ENCODE peak calls at places on chromosomes 5 and 9, in eight cellular contexts. One of them, this sample, is unnamed. For H3K36me3, the result is how much of the 10 kb centered on the place peaks cover.

GRCh38 chr9:123234853-123235252 is 33.5 kb downstream of the STRBP start:
- DNase-seq in CD8-positive, alpha-beta T cell: no peak
- DNase-seq in esophagus squamous epithelium: no peak
- DNase-seq in psoas muscle: no peak
- DNase-seq in breast epithelium: no peak
- DNase-seq in mesenchymal stem cell: no peak
- DNase-seq in cardiac muscle cell: no peak
- DNase-seq in PC-3: no peak
- DNase-seq in this sample: no peak

GRCh38 chr9:108535526-108535925 is 320.3 kb downstream of the ACTL7B start:
- DNase-seq in CD8-positive, alpha-beta T cell: no peak
- DNase-seq in esophagus squamous epithelium: no peak
- DNase-seq in psoas muscle: no peak
- DNase-seq in breast epithelium: no peak
- DNase-seq in mesenchymal stem cell: no peak
- DNase-seq in cardiac muscle cell: no peak
- DNase-seq in PC-3: no peak
- DNase-seq in this sample: no peak

GRCh38 chr9:105385372-105385985 is 62.4 kb upstream of the FSD1L start:
- DNase-seq in CD8-positive, alpha-beta T cell: no peak
- DNase-seq in esophagus squamous epithelium: no peak
- DNase-seq in psoas muscle: no peak
- DNase-seq in breast epithelium: no peak
- DNase-seq in mesenchymal stem cell: no peak
- DNase-seq in cardiac muscle cell: no peak
- DNase-seq in PC-3: no peak
- DNase-seq in this sample: no peak

GRCh38 chr9:107131108-107131799 is 151.8 kb upstream of the RAD23B start:
- DNase-seq in CD8-positive, alpha-beta T cell: no peak
- DNase-seq in esophagus squamous epithelium: no peak
- DNase-seq in psoas muscle: peak
- DNase-seq in breast epithelium: no peak
- DNase-seq in mesenchymal stem cell: no peak
- DNase-seq in cardiac muscle cell: no peak
- DNase-seq in PC-3: peak
- DNase-seq in this sample: no peak

GRCh38 chr5:77301447-77301878 is 91.0 kb downstream of the PDE8B start:
- DNase-seq in CD8-positive, alpha-beta T cell: no peak
- DNase-seq in esophagus squamous epithelium: no peak
- DNase-seq in psoas muscle: no peak
- DNase-seq in breast epithelium: no peak
- DNase-seq in mesenchymal stem cell: peak
- DNase-seq in cardiac muscle cell: no peak
- DNase-seq in PC-3: peak
- DNase-seq in this sample: no peak

GRCh38 chr5:147483961-147484707 is 25.7 kb downstream of the DPYSL3 start:
- DNase-seq in CD8-positive, alpha-beta T cell: no peak
- DNase-seq in esophagus squamous epithelium: no peak
- DNase-seq in psoas muscle: peak
- DNase-seq in breast epithelium: no peak
- DNase-seq in mesenchymal stem cell: peak
- DNase-seq in cardiac muscle cell: no peak
- DNase-seq in PC-3: no peak
- DNase-seq in this sample: no peak

GRCh38 chr9:109471994-109472393 is 26.1 kb downstream of the PTPN3 start:
- DNase-seq in CD8-positive, alpha-beta T cell: no peak
- DNase-seq in esophagus squamous epithelium: no peak
- DNase-seq in psoas muscle: no peak
- DNase-seq in breast epithelium: no peak
- DNase-seq in mesenchymal stem cell: peak
- DNase-seq in cardiac muscle cell: no peak
- DNase-seq in PC-3: no peak
- DNase-seq in this sample: no peak

GRCh38 chr9:35688558-35689350 is 971 bp downstream of the TPM2 start:
- DNase-seq in CD8-positive, alpha-beta T cell: no peak
- DNase-seq in esophagus squamous epithelium: no peak
- DNase-seq in psoas muscle: peak
- DNase-seq in breast epithelium: no peak
- DNase-seq in mesenchymal stem cell: peak
- DNase-seq in cardiac muscle cell: no peak
- DNase-seq in PC-3: peak
- DNase-seq in this sample: no peak

GRCh38 chr5:6717687-6718086 is 4.5 kb downstream of the TENT4A start:
- DNase-seq in CD8-positive, alpha-beta T cell: no peak
- DNase-seq in esophagus squamous epithelium: no peak
- DNase-seq in psoas muscle: no peak
- DNase-seq in breast epithelium: no peak
- DNase-seq in mesenchymal stem cell: no peak
- DNase-seq in cardiac muscle cell: no peak
- DNase-seq in PC-3: no peak
- DNase-seq in this sample: no peak

GRCh38 chr9:136826703-136827582 is 15.3 kb upstream of the AJM1 start:
- DNase-seq in CD8-positive, alpha-beta T cell: peak
- DNase-seq in esophagus squamous epithelium: no peak
- DNase-seq in psoas muscle: peak
- DNase-seq in breast epithelium: no peak
- DNase-seq in mesenchymal stem cell: no peak
- DNase-seq in cardiac muscle cell: no peak
- DNase-seq in PC-3: no peak
- DNase-seq in this sample: no peak

GRCh38 chr9:38010918-38011704 is 57.9 kb downstream of the SHB start:
- DNase-seq in CD8-positive, alpha-beta T cell: no peak
- DNase-seq in esophagus squamous epithelium: no peak
- DNase-seq in psoas muscle: no peak
- DNase-seq in breast epithelium: no peak
- DNase-seq in mesenchymal stem cell: no peak
- DNase-seq in cardiac muscle cell: no peak
- DNase-seq in PC-3: no peak
- DNase-seq in this sample: no peak

GRCh38 chr5:88480245-88480644 is 211.6 kb upstream of the TMEM161B start:
- DNase-seq in CD8-positive, alpha-beta T cell: no peak
- DNase-seq in esophagus squamous epithelium: no peak
- DNase-seq in psoas muscle: no peak
- DNase-seq in breast epithelium: no peak
- DNase-seq in mesenchymal stem cell: no peak
- DNase-seq in cardiac muscle cell: no peak
- DNase-seq in PC-3: no peak
- DNase-seq in this sample: no peak

GRCh38 chr5:160359816-160360215 is 10.6 kb downstream of the C1QTNF2 start:
- DNase-seq in CD8-positive, alpha-beta T cell: no peak
- DNase-seq in esophagus squamous epithelium: no peak
- DNase-seq in psoas muscle: no peak
- DNase-seq in breast epithelium: peak
- DNase-seq in mesenchymal stem cell: no peak
- DNase-seq in cardiac muscle cell: peak
- DNase-seq in PC-3: no peak
- DNase-seq in this sample: no peak

GRCh38 chr9:13568446-13568845 is 289.0 kb upstream of the MPDZ start:
- DNase-seq in CD8-positive, alpha-beta T cell: no peak
- DNase-seq in esophagus squamous epithelium: no peak
- DNase-seq in psoas muscle: peak
- DNase-seq in breast epithelium: no peak
- DNase-seq in mesenchymal stem cell: peak
- DNase-seq in cardiac muscle cell: no peak
- DNase-seq in PC-3: no peak
- DNase-seq in this sample: no peak

GRCh38 chr5:174535691-174536090 is 188.7 kb upstream of the MSX2 start:
- DNase-seq in CD8-positive, alpha-beta T cell: no peak
- DNase-seq in esophagus squamous epithelium: no peak
- DNase-seq in psoas muscle: no peak
- DNase-seq in breast epithelium: no peak
- DNase-seq in mesenchymal stem cell: peak
- DNase-seq in cardiac muscle cell: no peak
- DNase-seq in PC-3: peak
- DNase-seq in this sample: no peak

GRCh38 chr5:137184734-137185133 is 314.4 kb downstream of the SPOCK1 start:
- DNase-seq in CD8-positive, alpha-beta T cell: no peak
- DNase-seq in esophagus squamous epithelium: no peak
- DNase-seq in psoas muscle: no peak
- DNase-seq in breast epithelium: no peak
- DNase-seq in mesenchymal stem cell: no peak
- DNase-seq in cardiac muscle cell: no peak
- DNase-seq in PC-3: no peak
- DNase-seq in this sample: no peak
- H3K36me3 ChIP-seq in CD8-positive, alpha-beta T cell: under half
- H3K36me3 ChIP-seq in esophagus squamous epithelium: under half
- H3K36me3 ChIP-seq in psoas muscle: under half
- H3K36me3 ChIP-seq in breast epithelium: under half
- H3K36me3 ChIP-seq in mesenchymal stem cell: under half
- H3K36me3 ChIP-seq in cardiac muscle cell: under half
- H3K36me3 ChIP-seq in PC-3: under half
- H3K36me3 ChIP-seq in this sample: under half

GRCh38 chr9:121500165-121500478 is 478 bp upstream of the GGTA1 start:
- DNase-seq in CD8-positive, alpha-beta T cell: no peak
- DNase-seq in esophagus squamous epithelium: no peak
- DNase-seq in psoas muscle: no peak
- DNase-seq in breast epithelium: no peak
- DNase-seq in mesenchymal stem cell: no peak
- DNase-seq in cardiac muscle cell: no peak
- DNase-seq in PC-3: no peak
- DNase-seq in this sample: no peak

GRCh38 chr9:121498150-121498486 is 1.5 kb downstream of the GGTA1 start:
- DNase-seq in CD8-positive, alpha-beta T cell: no peak
- DNase-seq in esophagus squamous epithelium: no peak
- DNase-seq in psoas muscle: no peak
- DNase-seq in breast epithelium: no peak
- DNase-seq in mesenchymal stem cell: peak
- DNase-seq in cardiac muscle cell: peak
- DNase-seq in PC-3: peak
- DNase-seq in this sample: peak

GRCh38 chr9:121499177-121499426 is 542 bp downstream of the GGTA1 start:
- DNase-seq in CD8-positive, alpha-beta T cell: no peak
- DNase-seq in esophagus squamous epithelium: no peak
- DNase-seq in psoas muscle: no peak
- DNase-seq in breast epithelium: no peak
- DNase-seq in mesenchymal stem cell: no peak
- DNase-seq in cardiac muscle cell: no peak
- DNase-seq in PC-3: no peak
- DNase-seq in this sample: no peak

GRCh38 chr9:121498487-121499176 is 1.0 kb downstream of the GGTA1 start:
- DNase-seq in CD8-positive, alpha-beta T cell: no peak
- DNase-seq in esophagus squamous epithelium: no peak
- DNase-seq in psoas muscle: peak
- DNase-seq in breast epithelium: no peak
- DNase-seq in mesenchymal stem cell: peak
- DNase-seq in cardiac muscle cell: no peak
- DNase-seq in PC-3: peak
- DNase-seq in this sample: peak

GRCh38 chr9:121499427-121500164 is at the start of gene GGTA1:
- DNase-seq in CD8-positive, alpha-beta T cell: no peak
- DNase-seq in esophagus squamous epithelium: no peak
- DNase-seq in psoas muscle: peak
- DNase-seq in breast epithelium: peak
- DNase-seq in mesenchymal stem cell: peak
- DNase-seq in cardiac muscle cell: peak
- DNase-seq in PC-3: peak
- DNase-seq in this sample: peak
- H3K4me3 ChIP-seq in CD8-positive, alpha-beta T cell: peak
- H3K4me3 ChIP-seq in esophagus squamous epithelium: peak
- H3K4me3 ChIP-seq in psoas muscle: peak
- H3K4me3 ChIP-seq in breast epithelium: peak
- H3K4me3 ChIP-seq in mesenchymal stem cell: peak
- H3K4me3 ChIP-seq in cardiac muscle cell: peak
- H3K4me3 ChIP-seq in PC-3: peak
- H3K4me3 ChIP-seq in this sample: peak

GRCh38 chr9:81609782-81610738 is 79.3 kb downstream of the TLE1 start:
- DNase-seq in CD8-positive, alpha-beta T cell: no peak
- DNase-seq in esophagus squamous epithelium: no peak
- DNase-seq in psoas muscle: peak
- DNase-seq in breast epithelium: no peak
- DNase-seq in mesenchymal stem cell: peak
- DNase-seq in cardiac muscle cell: peak
- DNase-seq in PC-3: no peak
- DNase-seq in this sample: no peak

GRCh38 chr9:81607593-81608288 is 81.6 kb downstream of the TLE1 start:
- DNase-seq in CD8-positive, alpha-beta T cell: no peak
- DNase-seq in esophagus squamous epithelium: no peak
- DNase-seq in psoas muscle: no peak
- DNase-seq in breast epithelium: no peak
- DNase-seq in mesenchymal stem cell: no peak
- DNase-seq in cardiac muscle cell: no peak
- DNase-seq in PC-3: no peak
- DNase-seq in this sample: no peak

GRCh38 chr9:81605154-81605670 is 84.1 kb downstream of the TLE1 start:
- DNase-seq in CD8-positive, alpha-beta T cell: no peak
- DNase-seq in esophagus squamous epithelium: no peak
- DNase-seq in psoas muscle: no peak
- DNase-seq in breast epithelium: no peak
- DNase-seq in mesenchymal stem cell: no peak
- DNase-seq in cardiac muscle cell: no peak
- DNase-seq in PC-3: peak
- DNase-seq in this sample: peak

GRCh38 chr9:81610739-81611107 is 78.6 kb downstream of the TLE1 start:
- DNase-seq in CD8-positive, alpha-beta T cell: no peak
- DNase-seq in esophagus squamous epithelium: no peak
- DNase-seq in psoas muscle: no peak
- DNase-seq in breast epithelium: no peak
- DNase-seq in mesenchymal stem cell: no peak
- DNase-seq in cardiac muscle cell: no peak
- DNase-seq in PC-3: no peak
- DNase-seq in this sample: no peak

GRCh38 chr9:81608289-81608657 is 81.1 kb downstream of the TLE1 start:
- DNase-seq in CD8-positive, alpha-beta T cell: no peak
- DNase-seq in esophagus squamous epithelium: no peak
- DNase-seq in psoas muscle: no peak
- DNase-seq in breast epithelium: no peak
- DNase-seq in mesenchymal stem cell: no peak
- DNase-seq in cardiac muscle cell: no peak
- DNase-seq in PC-3: no peak
- DNase-seq in this sample: no peak
- H3K36me3 ChIP-seq in CD8-positive, alpha-beta T cell: under half
- H3K36me3 ChIP-seq in esophagus squamous epithelium: half or more
- H3K36me3 ChIP-seq in psoas muscle: under half
- H3K36me3 ChIP-seq in breast epithelium: under half
- H3K36me3 ChIP-seq in mesenchymal stem cell: half or more
- H3K36me3 ChIP-seq in cardiac muscle cell: under half
- H3K36me3 ChIP-seq in PC-3: under half
- H3K36me3 ChIP-seq in this sample: under half

GRCh38 chr9:96660693-96661248 is 5.7 kb upstream of the PRXL2C start:
- DNase-seq in CD8-positive, alpha-beta T cell: no peak
- DNase-seq in esophagus squamous epithelium: no peak
- DNase-seq in psoas muscle: no peak
- DNase-seq in breast epithelium: no peak
- DNase-seq in mesenchymal stem cell: no peak
- DNase-seq in cardiac muscle cell: no peak
- DNase-seq in PC-3: no peak
- DNase-seq in this sample: no peak

GRCh38 chr9:96654450-96655197 is 493 bp downstream of the PRXL2C start:
- DNase-seq in CD8-positive, alpha-beta T cell: peak
- DNase-seq in esophagus squamous epithelium: peak
- DNase-seq in psoas muscle: peak
- DNase-seq in breast epithelium: peak
- DNase-seq in mesenchymal stem cell: peak
- DNase-seq in cardiac muscle cell: peak
- DNase-seq in PC-3: peak
- DNase-seq in this sample: peak

GRCh38 chr9:96649620-96650323 is 5.3 kb downstream of the PRXL2C start:
- DNase-seq in CD8-positive, alpha-beta T cell: no peak
- DNase-seq in esophagus squamous epithelium: no peak
- DNase-seq in psoas muscle: no peak
- DNase-seq in breast epithelium: no peak
- DNase-seq in mesenchymal stem cell: no peak
- DNase-seq in cardiac muscle cell: no peak
- DNase-seq in PC-3: no peak
- DNase-seq in this sample: no peak

GRCh38 chr9:96651626-96652025 is 3.5 kb downstream of the PRXL2C start:
- DNase-seq in CD8-positive, alpha-beta T cell: no peak
- DNase-seq in esophagus squamous epithelium: no peak
- DNase-seq in psoas muscle: no peak
- DNase-seq in breast epithelium: no peak
- DNase-seq in mesenchymal stem cell: peak
- DNase-seq in cardiac muscle cell: peak
- DNase-seq in PC-3: peak
- DNase-seq in this sample: no peak

GRCh38 chr9:96655198-96655851 is at the start of gene PRXL2C:
- DNase-seq in CD8-positive, alpha-beta T cell: peak
- DNase-seq in esophagus squamous epithelium: peak
- DNase-seq in psoas muscle: peak
- DNase-seq in breast epithelium: peak
- DNase-seq in mesenchymal stem cell: peak
- DNase-seq in cardiac muscle cell: peak
- DNase-seq in PC-3: peak
- DNase-seq in this sample: peak
- H3K4me3 ChIP-seq in CD8-positive, alpha-beta T cell: peak
- H3K4me3 ChIP-seq in esophagus squamous epithelium: peak
- H3K4me3 ChIP-seq in psoas muscle: peak
- H3K4me3 ChIP-seq in breast epithelium: peak
- H3K4me3 ChIP-seq in mesenchymal stem cell: peak
- H3K4me3 ChIP-seq in cardiac muscle cell: peak
- H3K4me3 ChIP-seq in PC-3: peak
- H3K4me3 ChIP-seq in this sample: peak

This sample was measured in left lung.